ENCODE peak calls at places on chromosomes 4 and X, in six cellular contexts. S is hepatocyte; E is astrocyte of the spinal cord; F is activated CD8-positive, alpha-beta memory T cell treated with anti-CD3 and anti-CD28 coated beads, Interleukin-2, amount 50 U/mL, for 48 hours; U is GM13976; T is stimulated activated CD4-positive, alpha-beta T cell treated with anti-CD3 and anti-CD28 coated beads, Interleukin-2, amount 100 ng/mL, for 48 hours. D is an unnamed sample.
A peak's percentile ranks its signal among the peaks of the same experiment; 100 is the strongest.

GRCh38 chr4:81724925-81725329 is 253.2 kb upstream of the RASGEF1B start:
- DNase-seq in T (peak; percentile 52), U (no peak), E (no peak), S (peak; percentile 84), F (peak; percentile 74), D (peak; percentile 11)

GRCh38 chrX:149512225-149512885 is 7.2 kb upstream of the IDS start:
- DNase-seq in T (peak; percentile 49), U (peak; percentile 32), E (peak; percentile 37), F (peak; percentile 59), S (peak; percentile 58), D (peak; percentile 26)

GRCh38 chr4:101114936-101115372 is 232.4 kb downstream of the PPP3CA start:
- DNase-seq in U (no peak), E (peak; percentile 79), F (no peak), S (peak; percentile 26), T (no peak), D (peak; percentile 10)

GRCh38 chrX:40392599-40392998 is 188.2 kb upstream of the ATP6AP2 start:
- DNase-seq in S (no peak), T (no peak), E (no peak), F (no peak), U (no peak), D (no peak)

GRCh38 chr4:77284036-77284435 is 127.0 kb downstream of the CCNG2 start:
- DNase-seq in T (no peak), F (no peak), E (no peak), U (no peak), S (no peak), D (no peak)

GRCh38 chrX:11543249-11543648 is 122.5 kb downstream of the ARHGAP6 start:
- DNase-seq in U (no peak), E (no peak), T (no peak), F (no peak), S (no peak), D (no peak)

GRCh38 chr4:122898370-122899150 is 23.8 kb downstream of the NUDT6 start:
- DNase-seq in F (no peak), E (peak; percentile 93), U (no peak), T (no peak), S (no peak), D (no peak)

GRCh38 chrX:57447856-57448255 is 144.0 kb upstream of the ZXDB start:
- DNase-seq in F (no peak), U (no peak), E (no peak), S (no peak), T (no peak), D (no peak)

GRCh38 chr4:182179105-182179504 is 64.1 kb upstream of the TENM3 start:
- DNase-seq in S (no peak), U (no peak), E (peak; percentile 72), F (no peak), T (no peak), D (no peak)

GRCh38 chr4:151603377-151603776 is 157.4 kb downstream of the GATB start:
- DNase-seq in F (no peak), T (no peak), E (no peak), S (no peak), U (no peak), D (no peak)

GRCh38 chr4:145722561-145722960 is 42.6 kb downstream of the C4orf51 start:
- DNase-seq in S (no peak), F (no peak), E (no peak), T (no peak), U (no peak), D (no peak)

GRCh38 chr4:773214-773613 is 52.7 kb downstream of the CPLX1 start:
- DNase-seq in F (no peak), U (no peak), S (no peak), T (no peak), E (no peak), D (no peak)